ENCODE peak calls at places on chromosomes 5 and 9, in six cellular contexts. O is CD8-positive, alpha-beta T cell; Q is lower lobe of right lung; J is neural progenitor cell; N is A549; U is breast epithelium. E is an unnamed sample.

GRCh38 chr9:36337002-36337401 is 63.1 kb downstream of the RNF38 start:
- DNase-seq in Q (no peak), J (no peak), N (no peak), O (no peak), U (no peak), E (no peak)

GRCh38 chr5:176450077-176450476 is 1.9 kb downstream of the FAF2 start:
- DNase-seq in Q (no peak), U (no peak), O (no peak), N (no peak), J (no peak), E (no peak)

GRCh38 chr9:27398982-27399653 is 102.2 kb upstream of the EQTN start:
- DNase-seq in J (no peak), Q (no peak), U (no peak), O (no peak), N (no peak), E (no peak)

GRCh38 chr9:88521308-88521707 is 13.7 kb upstream of the NXNL2 start:
- DNase-seq in U (no peak), O (no peak), J (no peak), Q (peak; percentile 50), N (no peak), E (no peak)

GRCh38 chr9:129037767-129038098 is 1.3 kb downstream of the MIGA2 start:
- DNase-seq in U (no peak), O (no peak), N (no peak), J (no peak), Q (no peak), E (no peak)

GRCh38 chr5:143261748-143262392 is 141.6 kb downstream of the NR3C1 start:
- DNase-seq in J (no peak), Q (no peak), U (no peak), N (no peak), O (no peak), E (no peak)

GRCh38 chr9:16719921-16720320 is 150.5 kb downstream of the BNC2 start:
- DNase-seq in O (no peak), J (no peak), Q (no peak), U (no peak), N (no peak), E (no peak)

GRCh38 chr9:101620452-101620851 is 25.7 kb upstream of the PPP3R2 start:
- DNase-seq in J (no peak), N (no peak), Q (no peak), U (no peak), O (no peak), E (no peak)

GRCh38 chr5:139403418-139403786 is 487 bp downstream of the SPATA24 start:
- DNase-seq in U (no peak), N (no peak), Q (no peak), O (no peak), J (no peak), E (no peak)

GRCh38 chr5:2563046-2563445 is 188.4 kb downstream of the IRX2 start:
- DNase-seq in Q (no peak), J (no peak), N (no peak), U (no peak), O (no peak), E (no peak)
- TF ChIP-seq CTCF in Q (no peak), J (peak; percentile 26), N (no peak), U (no peak), O (no peak), E (no peak)

DNA sequence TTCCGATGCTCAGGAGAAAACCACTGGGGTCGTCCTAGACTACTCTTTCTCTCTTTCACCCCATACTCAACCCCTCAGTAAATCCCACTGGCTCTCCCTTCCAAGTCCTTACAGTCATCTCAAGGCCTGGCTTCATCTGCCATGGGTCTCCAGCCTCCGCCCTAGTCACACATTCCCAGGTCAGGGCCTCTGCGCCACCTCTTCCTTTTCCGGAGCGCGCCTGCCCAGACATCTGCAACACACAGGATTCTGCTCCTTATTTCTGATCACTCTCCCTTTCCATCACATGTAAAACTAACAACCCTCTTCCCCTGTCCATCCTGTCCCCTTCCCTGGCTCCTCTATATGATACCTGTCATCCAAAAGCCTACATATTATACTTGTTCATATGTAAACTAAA is 39.8 kb downstream of the RAPGEF1 start:
- DNase-seq in J (no peak), U (no peak), O (no peak), N (no peak), Q (no peak), E (no peak)
- H3K9me3 ChIP-seq in J (no peaks in the 10 kb centered on the region), U (no peaks in the 10 kb centered on the region), O (no peaks in the 10 kb centered on the region), N (no peaks in the 10 kb centered on the region), Q (no peaks in the 10 kb centered on the region), E (no peaks in the 10 kb centered on the region)

GRCh38 chr5:53071738-53072137 is 37.8 kb downstream of the MOCS2 start:
- DNase-seq in Q (no peak), J (no peak), N (no peak), O (no peak), U (no peak), E (no peak)
- TF ChIP-seq CTCF in Q (no peak), J (no peak), N (no peak), O (no peak), U (no peak), E (no peak)

DNA sequence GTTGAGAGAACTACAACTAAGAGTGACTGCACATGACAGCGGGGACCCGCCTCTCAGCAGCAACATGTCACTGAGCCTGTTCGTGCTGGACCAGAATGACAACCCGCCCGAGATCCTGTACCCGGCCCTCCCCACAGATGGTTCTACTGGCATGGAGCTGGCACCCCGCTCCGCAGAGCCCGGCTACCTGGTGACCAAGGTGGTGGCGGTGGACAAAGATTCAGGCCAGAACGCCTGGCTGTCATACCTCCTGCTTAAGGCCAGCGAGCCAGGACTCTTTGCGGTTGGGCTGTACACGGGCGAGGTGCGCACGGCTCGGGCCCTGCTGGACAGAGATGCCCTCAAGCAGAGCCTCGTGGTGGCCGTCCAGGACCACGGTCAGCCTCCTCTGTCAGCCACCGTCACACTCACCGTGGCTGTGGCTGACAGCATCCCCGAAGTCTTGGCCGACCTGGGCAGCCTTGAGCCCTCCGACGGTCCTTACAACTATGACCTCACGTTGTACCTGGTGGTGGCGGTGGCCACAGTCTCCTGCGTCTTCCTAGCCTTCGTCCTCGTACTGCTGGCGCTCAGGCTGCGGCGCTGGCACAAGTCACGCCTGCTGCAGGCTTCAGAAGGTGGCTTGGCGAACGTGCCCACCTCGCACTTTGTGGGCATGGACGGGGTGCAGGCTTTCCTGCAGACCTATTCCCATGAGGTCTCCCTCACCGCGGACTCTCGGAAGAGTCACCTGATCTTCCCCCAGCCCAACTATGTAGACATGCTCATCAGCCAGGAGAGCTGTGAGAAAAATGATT is 2.1 kb downstream of the PCDHGA7 start:
- DNase-seq in Q (no peak), N (no peak), O (no peak), U (no peak), J (no peak), E (no peak)
- H3K9me3 ChIP-seq in Q (peaks cover 86% of the 10 kb centered on the region), N (peaks cover 45% of the 10 kb centered on the region), O (peaks cover 4% of the 10 kb centered on the region), U (peaks cover 93% of the 10 kb centered on the region), J (peaks cover 6% of the 10 kb centered on the region), E (peaks cover 65% of the 10 kb centered on the region)

GRCh38 chr9:75088646-75089368 is 493 bp downstream of the OSTF1 start:
- DNase-seq in O (no peak), Q (peak; percentile 87), U (peak; percentile 36), N (peak; percentile 54), J (peak; percentile 58), E (peak; percentile 88)
- TF ChIP-seq CTCF in O (no peak), Q (no peak), U (peak; percentile 52), N (no peak), J (peak; percentile 39), E (peak; percentile 5)

GRCh38 chr9:120622790-120623189 is 42.8 kb upstream of the CDK5RAP2 start:
- DNase-seq in U (no peak), N (no peak), O (no peak), Q (no peak), J (no peak), E (no peak)

GRCh38 chr9:120616961-120617636 is 37.1 kb upstream of the CDK5RAP2 start:
- DNase-seq in O (no peak), J (no peak), N (no peak), Q (no peak), U (no peak), E (no peak)

GRCh38 chr9:120621941-120622340 is 42.0 kb upstream of the CDK5RAP2 start:
- DNase-seq in O (no peak), U (no peak), J (peak; percentile 37), Q (no peak), N (no peak), E (no peak)

GRCh38 chr9:120617637-120617979 is 37.6 kb upstream of the CDK5RAP2 start:
- DNase-seq in J (no peak), N (no peak), Q (no peak), O (no peak), U (no peak), E (no peak)

DNA sequence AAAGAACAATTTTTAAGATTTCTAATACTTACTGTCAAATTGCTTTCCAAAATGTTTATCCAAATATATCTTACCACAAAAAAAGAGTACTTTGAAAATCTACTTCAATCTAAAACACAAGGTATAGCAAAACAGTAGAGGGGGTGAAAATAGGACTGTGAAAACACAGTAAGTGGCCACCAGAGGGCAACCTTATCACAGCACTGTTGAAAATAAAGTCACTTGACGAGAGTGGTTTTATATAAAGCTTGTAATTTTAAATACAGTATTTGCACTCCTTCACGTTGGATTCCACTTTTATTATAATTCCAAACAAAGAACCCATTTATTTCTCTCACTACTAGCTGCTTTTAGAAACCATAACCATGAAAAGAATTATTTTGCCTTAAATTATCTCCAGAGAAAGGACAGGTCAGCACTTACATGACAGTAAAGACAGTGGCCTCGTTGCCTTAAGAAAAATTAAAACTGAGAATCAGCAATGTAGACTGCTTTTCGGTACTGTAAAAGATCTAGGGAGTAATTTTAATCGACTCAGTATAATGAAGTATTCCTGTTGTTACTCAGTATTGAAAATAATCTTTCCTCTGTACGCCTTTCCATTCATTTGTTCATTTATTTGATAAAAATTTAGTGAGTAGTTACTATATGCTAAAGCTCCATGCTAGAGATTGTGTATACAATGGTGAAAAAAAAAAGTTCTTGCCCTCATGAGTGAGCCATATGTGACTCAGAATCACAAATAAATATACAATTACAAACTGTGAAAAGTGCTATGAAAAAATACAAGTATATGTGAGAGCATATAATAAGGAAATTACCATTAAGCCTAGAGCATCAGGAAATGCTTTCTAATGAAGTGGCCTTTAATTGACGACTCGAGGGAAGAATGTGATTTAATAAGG is 40.0 kb upstream of the CDK5RAP2 start:
- DNase-seq in Q (no peak), U (peak; percentile 43), O (peak; percentile 34), N (peak; percentile 77), J (peak; percentile 74), E (no peak)
- H3K9me3 ChIP-seq in Q (no peaks in the 10 kb centered on the region), U (no peaks in the 10 kb centered on the region), O (no peaks in the 10 kb centered on the region), N (no peaks in the 10 kb centered on the region), J (no peaks in the 10 kb centered on the region), E (no peaks in the 10 kb centered on the region)